ENCODE peak calls at places on chromosomes 13 and 19, in five cellular contexts. D is heart right ventricle, R is neural progenitor cell, E is prostate gland, N is astrocyte. K is an unnamed sample.

GRCh38 chr19:49092686-49093085 is 7.4 kb downstream of the SNRNP70 start:
- DNase-seq in D (no peak), R (no peak), E (no peak), N (no peak), K (no peak)

GRCh38 chr19:39325778-39326680 is 5.4 kb upstream of the LRFN1 start:
- DNase-seq in D (no peak), R (no peak), E (no peak), N (no peak), K (no peak)

GRCh38 chr19:18514800-18515682 is 6.8 kb downstream of the ELL start:
- DNase-seq in D (peak; percentile 48), R (no peak), E (no peak), N (no peak), K (peak; percentile 32)

GRCh38 chr13:51520524-51520923 is 63.7 kb upstream of the WDFY2 start:
- DNase-seq in D (no peak), R (no peak), E (peak; percentile 60), N (peak; percentile 47), K (no peak)

GRCh38 chr13:52156724-52157251 is 2.6 kb downstream of the NEK3 start:
- DNase-seq in D (no peak), R (no peak), E (no peak), N (peak; percentile 51), K (no peak)

GRCh38 chr19:29832801-29833200 is 21.0 kb downstream of the CCNE1 start:
- DNase-seq in D (no peak), R (no peak), E (no peak), N (no peak), K (no peak)

GRCh38 chr19:46979103-46979769 is 40.4 kb upstream of the NPAS1 start:
- DNase-seq in D (no peak), R (no peak), E (peak; percentile 76), N (no peak), K (no peak)

GRCh38 chr19:37869766-37870340 is 36.5 kb downstream of the WDR87 start:
- DNase-seq in D (no peak), R (no peak), E (no peak), N (no peak), K (no peak)

GRCh38 chr13:51324714-51325440 is 14.6 kb upstream of the SERPINE3 start:
- DNase-seq in D (no peak), R (peak; percentile 47), E (no peak), N (no peak), K (no peak)

GRCh38 chr19:535017-535835 is 3.7 kb downstream of the CDC34 start:
- DNase-seq in D (no peak), R (no peak), E (no peak), N (no peak), K (no peak)

GRCh38 chr13:112510002-112510780 is 77.8 kb downstream of the TUBGCP3 start:
- DNase-seq in D (no peak), R (peak; percentile 81), E (peak; percentile 15), N (peak; percentile 58), K (no peak)

GRCh38 chr13:38950987-38951386 is 39.6 kb downstream of the STOML3 start:
- DNase-seq in D (no peak), R (no peak), E (no peak), N (no peak), K (no peak)

GRCh38 chr19:40594657-40595077 is 6.5 kb upstream of the LTBP4 start:
- DNase-seq in D (no peak), R (no peak), E (no peak), N (peak; percentile 65), K (peak; percentile 24)

GRCh38 chr19:34484328-34484727 is 2.8 kb downstream of the WTIP start:
- DNase-seq in D (peak; percentile 57), R (no peak), E (no peak), N (no peak), K (no peak)

GRCh38 chr19:34481861-34482379 is 362 bp downstream of the WTIP start:
- DNase-seq in D (peak; percentile 46), R (no peak), E (no peak), N (no peak), K (no peak)

GRCh38 chr19:34480971-34481821 is at the start of gene WTIP:
- DNase-seq in D (peak; percentile 79), R (peak; percentile 97), E (peak; percentile 50), N (peak; percentile 89), K (no peak)

GRCh38 chr19:34480491-34480890 is 1.1 kb upstream of the WTIP start:
- DNase-seq in D (no peak), R (no peak), E (no peak), N (no peak), K (no peak)

GRCh38 chr19:34482380-34483250 is 1.1 kb downstream of the WTIP start:
- DNase-seq in D (peak; percentile 40), R (peak; percentile 73), E (no peak), N (peak; percentile 46), K (peak; percentile 22)
- TF ChIP-seq CTCF in D (no peak), R (no peak), E (no peak), N (no peak), K (no peak)

GRCh38 chr13:77479326-77479725 is 56.2 kb upstream of the SCEL start:
- DNase-seq in D (no peak), R (no peak), E (no peak), N (no peak), K (no peak)

GRCh38 chr13:77478645-77478997 is 56.9 kb upstream of the SCEL start:
- DNase-seq in D (no peak), R (no peak), E (no peak), N (no peak), K (no peak)

GRCh38 chr13:77475345-77476084 is 60.0 kb upstream of the SCEL start:
- DNase-seq in D (no peak), R (no peak), E (no peak), N (no peak), K (no peak)

GRCh38 chr13:77477299-77477848 is 58.1 kb upstream of the SCEL start:
- DNase-seq in D (no peak), R (no peak), E (no peak), N (peak; percentile 6), K (no peak)

GRCh38 chr13:77476456-77476855 is 59.0 kb upstream of the SCEL start:
- DNase-seq in D (no peak), R (no peak), E (no peak), N (no peak), K (peak; percentile 13)
- H3K4me1 ChIP-seq in D (no peaks in the 10 kb centered on the region), R (peaks cover 18% of the 10 kb centered on the region), E (no peaks in the 10 kb centered on the region), N (no peaks in the 10 kb centered on the region), K (peaks cover 7% of the 10 kb centered on the region)

GRCh38 chr19:5200844-5201243 is 139.8 kb downstream of the PTPRS start:
- DNase-seq in D (no peak), R (no peak), E (no peak), N (no peak), K (no peak)

GRCh38 chr19:5206751-5207075 is 133.9 kb downstream of the PTPRS start:
- DNase-seq in D (no peak), R (no peak), E (no peak), N (no peak), K (no peak)

GRCh38 chr19:5205937-5206750 is 134.5 kb downstream of the PTPRS start:
- DNase-seq in D (no peak), R (no peak), E (no peak), N (no peak), K (no peak)

GRCh38 chr19:5205388-5205787 is 135.2 kb downstream of the PTPRS start:
- DNase-seq in D (no peak), R (no peak), E (no peak), N (no peak), K (no peak)

DNA sequence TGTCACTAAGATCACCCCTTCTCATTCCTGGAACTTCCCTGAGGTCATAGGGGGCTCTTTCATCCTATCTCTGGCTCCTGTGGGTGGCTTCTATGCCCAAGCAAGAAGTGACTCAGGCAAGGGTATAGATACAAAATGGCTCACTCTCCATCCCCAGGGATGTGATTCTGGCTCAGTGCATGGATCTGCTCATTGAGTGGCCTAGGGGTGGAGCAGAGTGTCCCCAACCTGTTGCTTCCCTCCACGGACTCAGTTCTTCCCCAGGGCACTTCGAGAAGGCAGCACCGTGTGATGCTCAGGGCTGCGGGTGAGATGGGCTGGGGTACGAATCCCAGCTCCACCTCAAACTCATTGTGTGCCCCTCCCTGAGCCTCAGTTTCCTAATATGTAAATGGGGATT is 136.4 kb downstream of the PTPRS start:
- DNase-seq in D (no peak), R (no peak), E (no peak), N (no peak), K (no peak)
- H3K27ac ChIP-seq in D (no peak overlapping the region), R (no peak overlapping the region), E (no peak overlapping the region), N (no peak overlapping the region), K (no peak overlapping the region)

DNA sequence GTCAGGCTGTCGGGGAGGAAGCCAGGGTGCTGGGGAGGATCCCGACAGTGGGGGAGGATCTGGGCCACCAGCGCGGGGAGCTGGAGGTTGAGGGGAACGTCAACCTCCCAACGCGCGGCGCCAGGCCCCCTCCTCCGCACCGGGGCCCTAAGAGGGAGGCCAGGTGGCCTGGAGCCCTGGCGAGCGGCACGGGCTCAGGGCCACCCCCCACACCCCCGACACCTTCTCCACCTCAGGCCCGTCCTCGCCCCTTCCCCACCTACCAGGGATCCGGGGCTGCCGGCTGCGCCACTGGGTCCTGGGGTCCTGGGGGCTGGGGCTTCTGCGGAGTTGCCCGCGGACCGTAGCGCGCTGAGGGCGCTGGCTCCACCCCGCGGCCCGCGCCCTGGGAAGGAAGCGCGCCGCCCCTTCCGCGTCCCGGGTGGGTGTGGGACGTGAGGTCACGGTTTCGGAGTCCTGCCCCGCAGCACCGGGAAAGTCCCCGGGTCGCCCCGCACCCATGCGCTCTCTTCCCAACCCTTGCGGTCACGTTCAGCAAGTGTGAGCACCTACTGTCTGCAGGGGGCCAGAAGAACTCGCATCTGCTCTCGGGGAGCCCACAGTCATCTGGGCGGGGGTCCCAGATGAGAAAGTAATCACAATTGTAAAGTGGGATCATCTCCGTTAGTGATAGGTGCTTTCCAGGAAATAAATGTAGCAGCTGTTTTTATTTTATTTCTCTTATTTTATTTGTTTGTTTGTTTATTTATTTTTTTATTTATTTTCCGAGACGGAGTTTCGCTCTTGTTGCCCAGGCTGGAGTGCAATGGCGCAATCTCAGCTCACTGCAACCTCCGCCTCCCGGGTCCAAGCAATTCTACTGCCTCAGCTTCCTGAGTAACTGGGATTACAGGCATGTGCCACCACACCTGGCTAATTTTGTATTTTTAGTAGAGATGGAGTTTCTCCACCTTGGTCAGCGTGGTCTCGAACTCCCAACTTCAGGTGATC is at the start of gene TICAM1:
- DNase-seq in D (peak; percentile 82), R (no peak), E (peak; percentile 49), N (peak; percentile 39), K (peak; percentile 62)
- TF ChIP-seq CTCF in D (no peak), R (no peak), E (no peak), N (no peak), K (peak; percentile 37)

K was measured in foreskin keratinocyte.